ENCODE peak calls at places on chromosome 21, in seven cellular contexts. K is adrenal gland, L is K562, O is heart left ventricle, T is transverse colon, V is IMR-90, U is uterus. X is an unnamed sample.

GRCh38 chr21:42056996-42057689 is 14.0 kb upstream of the UMODL1 start:
- DNase-seq in K (no peak), L (no peak), O (no peak), T (peak), V (peak), U (no peak), X (peak)

GRCh38 chr21:38965910-38966504 is 160.3 kb downstream of the ETS2 start:
- DNase-seq in K (no peak), L (peak), O (no peak), T (peak), V (peak), U (no peak), X (no peak)

GRCh38 chr21:16116067-16116466 is 386.3 kb downstream of the USP25 start:
- DNase-seq in K (no peak), L (no peak), O (no peak), T (no peak), V (no peak), U (no peak), X (no peak)

GRCh38 chr21:28856588-28857250 is 136.0 kb downstream of the LTN1 start:
- DNase-seq in K (no peak), L (no peak), O (no peak), T (no peak), V (no peak), U (no peak), X (no peak)

GRCh38 chr21:33414068-33414467 is 10.9 kb downstream of the IFNGR2 start:
- DNase-seq in K (no peak), L (no peak), O (no peak), T (no peak), V (no peak), U (no peak), X (no peak)

GRCh38 chr21:41943468-41944250 is 10.2 kb downstream of the C2CD2 start:
- DNase-seq in K (no peak), L (no peak), O (no peak), T (no peak), V (no peak), U (no peak), X (no peak)

GRCh38 chr21:38920631-38921398 is 115.1 kb downstream of the ETS2 start:
- DNase-seq in K (no peak), L (no peak), O (no peak), T (no peak), V (peak), U (peak), X (no peak)

GRCh38 chr21:45033791-45034555 is 40.4 kb upstream of the ADARB1 start:
- DNase-seq in K (peak), L (no peak), O (no peak), T (no peak), V (peak), U (peak), X (no peak)

GRCh38 chr21:16186742-16187141 is 457.0 kb downstream of the USP25 start:
- DNase-seq in K (no peak), L (no peak), O (no peak), T (no peak), V (peak), U (no peak), X (no peak)

GRCh38 chr21:33700491-33700890 is 58.2 kb downstream of the ITSN1 start:
- DNase-seq in K (no peak), L (no peak), O (no peak), T (no peak), V (no peak), U (no peak), X (no peak)

GRCh38 chr21:37367758-37368535 is 1.4 kb downstream of the DYRK1A start:
- DNase-seq in K (peak), L (peak), O (peak), T (peak), V (peak), U (peak), X (no peak)
- TF ChIP-seq POLR2A in K (no peak), L (peak), O (peak), T (no peak), V (peak), U (peak), X (no peak)

GRCh38 chr21:25371831-25372434 is 235.3 kb downstream of the MRPL39 start:
- DNase-seq in K (no peak), L (no peak), O (no peak), T (no peak), V (no peak), U (no peak), X (no peak)

GRCh38 chr21:25370311-25370744 is 237.0 kb downstream of the MRPL39 start:
- DNase-seq in K (peak), L (no peak), O (no peak), T (no peak), V (peak), U (no peak), X (no peak)

GRCh38 chr21:25366116-25366515 is 241.2 kb downstream of the MRPL39 start:
- DNase-seq in K (no peak), L (no peak), O (no peak), T (no peak), V (no peak), U (no peak), X (no peak)

GRCh38 chr21:25369524-25370300 is 237.6 kb downstream of the MRPL39 start:
- DNase-seq in K (no peak), L (no peak), O (no peak), T (no peak), V (peak), U (no peak), X (no peak)

GRCh38 chr21:25368531-25368930 is 238.8 kb downstream of the MRPL39 start:
- DNase-seq in K (no peak), L (no peak), O (no peak), T (no peak), V (no peak), U (no peak), X (no peak)
- H3K27ac ChIP-seq in K (no peak), L (no peak), O (no peak), T (no peak), V (no peak), U (no peak), X (no peak)

GRCh38 chr21:37845535-37845934 is 70.7 kb downstream of the KCNJ6 start:
- DNase-seq in K (no peak), L (no peak), O (no peak), T (no peak), V (no peak), U (no peak), X (no peak)
- TF ChIP-seq POLR2A in K (no peak), L (no peak), O (no peak), T (no peak), V (no peak), U (no peak), X (no peak)

GRCh38 chr21:46328151-46328550 is 4.2 kb downstream of the PCNT start:
- DNase-seq in K (no peak), L (no peak), O (no peak), T (no peak), V (no peak), U (no peak), X (no peak)

GRCh38 chr21:46327711-46328110 is 3.8 kb downstream of the PCNT start:
- DNase-seq in K (no peak), L (no peak), O (no peak), T (no peak), V (no peak), U (no peak), X (no peak)

GRCh38 chr21:46324390-46325072 is 575 bp downstream of the PCNT start:
- DNase-seq in K (peak), L (peak), O (peak), T (peak), V (peak), U (peak), X (peak)

GRCh38 chr21:46325073-46325912 is 1.3 kb downstream of the PCNT start:
- DNase-seq in K (peak), L (peak), O (peak), T (peak), V (peak), U (peak), X (no peak)

DNA sequence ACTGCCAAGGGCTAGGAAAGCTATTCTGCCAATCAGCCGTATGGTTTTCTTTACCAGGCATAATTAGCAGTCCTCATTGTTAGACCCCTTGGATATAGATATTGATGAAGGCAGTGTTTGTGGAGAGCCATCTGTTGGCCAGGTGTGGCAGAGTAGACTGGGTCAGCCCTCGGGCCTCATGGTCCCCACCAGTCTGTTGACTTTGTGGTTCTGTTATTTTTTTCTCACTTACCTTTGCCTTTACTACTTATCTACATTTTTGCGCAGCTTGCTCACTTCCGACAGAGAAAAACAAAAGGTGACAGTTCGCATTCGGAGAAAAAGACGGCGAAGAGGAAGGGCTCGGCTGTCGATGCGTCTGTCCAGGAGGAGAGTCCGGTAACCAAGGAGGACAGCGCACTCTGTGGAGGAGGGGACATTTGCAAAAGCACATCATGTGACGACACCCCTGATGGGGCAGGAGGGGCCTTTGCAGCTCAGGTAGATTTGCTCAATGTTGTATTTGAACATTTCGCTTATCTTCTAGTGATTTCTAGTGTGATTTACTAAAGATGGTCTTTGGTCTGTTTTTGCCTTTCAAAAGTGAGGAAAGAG is 2.3 kb downstream of the PCNT start:
- DNase-seq in K (no peak), L (peak), O (no peak), T (no peak), V (no peak), U (no peak), X (no peak)
- H3K27ac ChIP-seq in K (no peak), L (no peak), O (peak), T (peak), V (no peak), U (no peak), X (no peak)

DNA sequence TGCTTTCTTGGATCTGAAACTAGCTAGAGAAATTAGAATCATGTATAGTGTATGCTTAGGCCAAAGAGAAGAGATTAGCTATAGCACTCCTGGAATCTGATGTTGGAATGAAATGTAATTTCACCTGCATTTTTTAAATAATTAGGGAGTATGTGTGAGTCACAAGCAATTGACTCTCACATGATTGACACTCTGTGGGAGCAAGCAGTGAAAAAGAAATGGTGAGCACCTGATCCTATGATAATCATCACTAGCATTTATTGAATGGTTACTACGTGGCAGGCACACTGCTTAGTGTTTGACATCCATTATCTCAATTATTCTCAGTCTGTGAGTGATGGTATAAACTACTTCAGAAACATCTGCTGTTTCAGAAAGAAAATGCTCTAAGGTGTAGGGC is 176.6 kb downstream of the NRIP1 start:
- DNase-seq in K (no peak), L (no peak), O (no peak), T (no peak), V (no peak), U (no peak), X (no peak)
- TF ChIP-seq POLR2A in K (no peak), L (no peak), O (no peak), T (no peak), V (no peak), U (no peak), X (no peak)

DNA sequence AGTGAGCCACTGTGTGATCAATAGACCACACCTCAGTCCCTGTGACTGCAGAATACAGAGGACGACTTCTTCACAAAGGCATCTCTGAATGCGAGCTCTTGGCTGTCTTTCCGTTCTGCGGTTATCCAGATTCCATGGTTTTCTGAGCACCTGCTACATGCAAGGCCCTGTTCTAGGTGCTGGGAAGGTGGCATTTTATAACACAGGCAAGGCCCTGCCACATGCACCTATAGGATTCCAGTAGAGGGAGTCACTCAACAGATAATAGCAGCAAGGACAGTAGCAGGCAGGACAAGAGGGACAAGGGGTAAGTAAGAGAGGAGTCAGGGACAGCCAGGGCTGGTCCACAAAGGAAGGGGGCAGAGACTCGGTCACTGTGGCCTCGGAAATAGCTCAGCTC is 9.0 kb downstream of the URB1 start:
- DNase-seq in K (no peak), L (no peak), O (no peak), T (no peak), V (no peak), U (no peak), X (no peak)
- H3K27ac ChIP-seq in K (no peak), L (no peak), O (no peak), T (no peak), V (no peak), U (peak), X (no peak)

GRCh38 chr21:34888569-34889286 is 160.4 kb downstream of the RUNX1 start:
- DNase-seq in K (peak), L (peak), O (peak), T (peak), V (peak), U (peak), X (peak)

GRCh38 chr21:34885636-34886553 is 163.2 kb downstream of the RUNX1 start:
- DNase-seq in K (no peak), L (peak), O (peak), T (peak), V (no peak), U (no peak), X (no peak)

GRCh38 chr21:34885125-34885524 is 164.0 kb downstream of the RUNX1 start:
- DNase-seq in K (no peak), L (peak), O (no peak), T (no peak), V (no peak), U (no peak), X (no peak)

GRCh38 chr21:34887729-34888568 is 161.2 kb downstream of the RUNX1 start:
- DNase-seq in K (peak), L (peak), O (peak), T (peak), V (peak), U (peak), X (peak)

GRCh38 chr21:34886554-34887385 is 162.3 kb downstream of the RUNX1 start:
- DNase-seq in K (no peak), L (peak), O (peak), T (peak), V (no peak), U (no peak), X (no peak)
- TF ChIP-seq POLR2A in K (no peak), L (no peak), O (no peak), T (peak), V (peak), U (no peak), X (no peak)

DNA sequence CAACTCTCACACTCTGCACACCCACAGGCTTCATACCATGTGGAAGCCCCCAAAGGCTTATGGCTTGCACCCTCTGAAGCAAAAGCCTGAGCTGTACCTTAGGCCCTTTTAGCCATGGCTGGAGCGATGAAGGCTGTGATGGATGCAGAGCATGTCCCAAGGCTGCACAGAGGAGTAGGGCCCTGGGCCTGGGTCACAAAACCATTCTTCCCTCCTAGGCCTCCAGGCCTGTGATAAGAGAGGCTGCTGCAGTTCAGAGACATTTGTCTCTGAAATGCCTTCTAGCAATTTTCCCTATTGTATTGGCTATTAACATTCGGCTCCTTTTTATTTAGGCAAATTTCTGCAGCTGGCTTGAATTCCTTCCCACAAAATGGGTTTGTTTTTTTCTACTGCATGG is 1707.7 kb downstream of the MRPL39 start:
- DNase-seq in K (no peak), L (no peak), O (no peak), T (no peak), V (no peak), U (no peak), X (no peak)
- H3K27ac ChIP-seq in K (no peak), L (no peak), O (no peak), T (no peak), V (no peak), U (no peak), X (no peak)

DNA sequence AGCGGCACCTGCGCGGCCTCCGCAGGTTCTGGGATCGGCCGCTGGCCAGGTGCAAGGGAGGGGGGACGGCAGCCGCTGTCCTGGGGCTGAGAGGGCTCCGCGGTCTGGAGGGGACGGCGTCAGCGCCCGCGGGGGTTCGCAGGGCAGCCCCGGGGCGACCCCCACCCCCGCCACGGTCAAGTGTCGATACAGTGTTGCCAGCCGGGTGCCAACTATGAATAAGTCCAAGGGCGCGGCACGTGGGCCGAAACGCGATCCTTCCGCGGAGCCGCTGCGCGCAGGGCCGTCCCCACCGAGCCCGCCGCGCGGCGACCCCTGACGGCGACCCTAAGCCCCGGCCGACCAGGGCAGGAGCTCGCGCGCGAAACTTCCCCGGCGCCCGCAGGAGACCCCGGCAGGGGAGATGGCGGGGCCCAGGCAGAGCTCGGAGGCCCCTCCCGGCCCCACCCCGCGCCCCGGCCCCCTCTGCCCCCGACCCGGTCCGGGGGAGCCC is 664 bp upstream of the AGPAT3 start:
- DNase-seq in K (no peak), L (peak), O (peak), T (peak), V (peak), U (no peak), X (peak)
- TF ChIP-seq POLR2A in K (no peak), L (peak), O (peak), T (peak), V (no peak), U (no peak), X (peak)